ENCODE peak calls at places on chromosomes 1 and 21, in seven cellular contexts. Q is H9, L is A549, G is GM23338, A is IMR-90, I is mesenchymal stem cell, Z is H1. K is an unnamed sample.

GRCh38 chr1:42784946-42785693 is at the start of gene TMEM269:
- DNase-seq in A (no peak), Q (no peak), I (no peak), L (no peak), G (peak; percentile 56), Z (no peak), K (no peak)

GRCh38 chr1:173161510-173162221 is 45.5 kb downstream of the TNFSF4 start:
- DNase-seq in Q (no peak), L (no peak), A (peak; percentile 86), G (no peak), Z (no peak), I (peak; percentile 52), K (peak; percentile 1)

GRCh38 chr21:43767980-43768867 is 7.9 kb downstream of the CSTB start:
- DNase-seq in L (peak; percentile 89), A (peak; percentile 75), G (peak; percentile 56), I (peak; percentile 81), Z (peak; percentile 56), Q (peak; percentile 53), K (peak; percentile 97)

GRCh38 chr1:1357871-1358432 is 403 bp downstream of the MXRA8 start:
- DNase-seq in Q (no peak), L (no peak), Z (no peak), G (no peak), A (peak; percentile 20), I (peak; percentile 67), K (peak; percentile 90)

GRCh38 chr1:182635871-182636270 is 31.7 kb upstream of the RGS16 start:
- DNase-seq in L (no peak), Z (no peak), Q (no peak), I (no peak), A (no peak), G (no peak), K (no peak)

GRCh38 chr1:151513626-151514101 is 2.5 kb downstream of the CGN start:
- DNase-seq in Z (peak; percentile 59), L (no peak), Q (peak; percentile 46), I (no peak), A (peak; percentile 22), G (peak; percentile 62), K (no peak)

GRCh38 chr1:242133351-242133750 is 134.5 kb upstream of the MAP1LC3C start:
- DNase-seq in Z (no peak), L (no peak), G (no peak), A (no peak), I (no peak), Q (no peak), K (no peak)

GRCh38 chr1:245822997-245823396 is 668.2 kb downstream of the KIF26B start:
- DNase-seq in L (peak; percentile 55), Q (no peak), A (peak; percentile 95), G (no peak), Z (no peak), I (peak; percentile 82), K (peak; percentile 93)

GRCh38 chr1:209761021-209761635 is 5.3 kb downstream of the TRAF3IP3 start:
- DNase-seq in G (no peak), L (no peak), I (no peak), Q (no peak), Z (no peak), A (no peak), K (no peak)

GRCh38 chr1:236523704-236524141 is at the start of gene LGALS8:
- DNase-seq in Q (peak; percentile 67), I (peak; percentile 86), L (peak; percentile 82), Z (peak; percentile 71), G (peak; percentile 82), A (peak; percentile 80), K (peak; percentile 92)

GRCh38 chr1:40692429-40692905 is 963 bp downstream of the NFYC start:
- DNase-seq in L (no peak), I (peak; percentile 60), Z (no peak), G (peak; percentile 63), A (peak; percentile 25), Q (no peak), K (no peak)

GRCh38 chr1:51220548-51220947 is 15.5 kb upstream of the RNF11 start:
- DNase-seq in I (no peak), A (no peak), L (no peak), Q (no peak), Z (no peak), G (no peak), K (peak; percentile 72)

GRCh38 chr1:239184581-239185244 is 201.7 kb upstream of the CHRM3 start:
- DNase-seq in Q (no peak), Z (no peak), G (no peak), A (no peak), L (no peak), I (no peak), K (no peak)

GRCh38 chr1:192506741-192507155 is 68.8 kb upstream of the RGS1 start:
- DNase-seq in Z (no peak), G (peak; percentile 56), A (peak; percentile 43), Q (no peak), L (peak; percentile 34), I (peak; percentile 67), K (peak; percentile 80)

GRCh38 chr1:191851799-191852595 is 306.3 kb upstream of the RGS18 start:
- DNase-seq in G (no peak), Q (no peak), L (no peak), Z (no peak), A (peak; percentile 78), I (no peak), K (no peak)

GRCh38 chr1:99328171-99328570 is 63.9 kb downstream of the PLPPR4 start:
- DNase-seq in Z (no peak), G (peak; percentile 69), A (no peak), Q (peak; percentile 27), L (no peak), I (no peak), K (no peak)

GRCh38 chr1:114455102-114455785 is 55.8 kb downstream of the TRIM33 start:
- DNase-seq in I (no peak), A (peak; percentile 70), Q (no peak), G (no peak), L (no peak), Z (no peak), K (no peak)

GRCh38 chr1:79283451-79283850 is 276.9 kb upstream of the ADGRL4 start:
- DNase-seq in Q (no peak), Z (no peak), A (no peak), I (no peak), L (no peak), G (no peak), K (no peak)

GRCh38 chr1:224106568-224107281 is 7.2 kb upstream of the FBXO28 start:
- DNase-seq in Q (peak; percentile 67), A (peak; percentile 56), Z (peak; percentile 45), L (peak; percentile 77), I (peak; percentile 41), G (peak; percentile 73), K (peak; percentile 95)

DNA sequence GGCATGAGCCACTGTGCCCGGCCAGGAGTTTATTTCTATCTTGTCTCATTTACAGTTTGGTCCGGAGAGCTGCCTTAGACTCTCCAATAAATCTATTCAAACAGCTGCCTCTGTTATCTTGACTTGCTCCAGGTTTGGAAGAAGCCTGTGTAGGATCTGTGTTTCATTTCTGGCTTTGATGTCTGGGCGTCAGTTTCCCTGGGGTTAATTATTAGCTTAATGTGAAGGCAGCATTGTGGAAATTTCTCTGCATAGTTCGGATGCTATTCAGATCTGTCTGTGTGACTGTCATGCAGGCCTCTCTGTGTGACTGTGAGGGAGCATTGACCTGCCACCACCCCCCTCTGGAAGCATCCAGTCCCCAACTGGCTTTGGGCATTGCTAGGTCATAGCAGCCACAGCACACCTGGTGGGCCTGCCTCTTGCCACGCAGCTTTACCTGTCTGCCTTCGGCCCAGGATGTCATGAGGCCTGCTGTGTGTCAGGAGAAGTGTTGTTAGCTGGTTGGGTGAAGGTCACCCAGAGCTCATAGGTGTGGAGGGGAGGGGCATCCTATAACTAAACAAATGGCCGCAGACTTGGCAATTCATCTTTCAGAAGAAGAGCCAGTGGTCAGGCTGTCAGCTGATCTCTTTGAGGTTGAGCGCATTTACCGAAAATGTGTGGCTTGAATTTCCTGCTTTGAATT is 9.8 kb downstream of the IFNGR2 start:
- DNase-seq in L (no peak), Z (no peak), G (peak; percentile 22), I (peak; percentile 36), A (no peak), Q (peak; percentile 41), K (peak; percentile 51)
- H3K4me2 ChIP-seq in L (peak overlapping the region; percentile 38), Z (no peak overlapping the region), G (peak overlapping the region; percentile 35), I (peak overlapping the region; percentile 31), A (no peak overlapping the region), Q (no peak overlapping the region), K (no peak overlapping the region)

DNA sequence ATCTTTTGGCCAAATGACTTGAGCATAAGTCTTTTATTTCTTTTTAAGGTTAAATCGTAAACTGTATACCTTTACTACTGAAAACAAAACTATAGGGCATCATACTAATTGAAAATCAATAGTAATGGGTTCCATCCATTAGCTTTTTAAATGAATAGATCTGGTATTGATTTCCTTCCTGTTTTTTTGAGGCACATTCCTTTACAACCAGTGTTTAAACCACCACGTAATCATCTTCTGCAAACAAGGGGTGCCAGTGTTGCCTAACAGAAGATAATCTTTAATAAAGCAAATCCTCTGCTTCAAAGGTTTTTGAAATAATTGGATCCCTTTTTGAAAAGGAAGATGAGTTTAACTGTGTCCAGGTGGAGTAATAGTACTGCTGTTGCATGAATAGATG is 48.7 kb upstream of the ANGPTL1 start:
- DNase-seq in G (no peak), I (no peak), L (no peak), A (no peak), Z (no peak), Q (no peak), K (no peak)
- H3K27ac ChIP-seq in G (no peak overlapping the region), I (no peak overlapping the region), L (no peak overlapping the region), A (no peak overlapping the region), Z (no peak overlapping the region), Q (no peak overlapping the region), K (no peak overlapping the region)

GRCh38 chr1:75366595-75366994 is 232.4 kb downstream of the LHX8 start:
- DNase-seq in Q (no peak), L (no peak), A (no peak), G (no peak), Z (no peak), I (no peak), K (no peak)

DNA sequence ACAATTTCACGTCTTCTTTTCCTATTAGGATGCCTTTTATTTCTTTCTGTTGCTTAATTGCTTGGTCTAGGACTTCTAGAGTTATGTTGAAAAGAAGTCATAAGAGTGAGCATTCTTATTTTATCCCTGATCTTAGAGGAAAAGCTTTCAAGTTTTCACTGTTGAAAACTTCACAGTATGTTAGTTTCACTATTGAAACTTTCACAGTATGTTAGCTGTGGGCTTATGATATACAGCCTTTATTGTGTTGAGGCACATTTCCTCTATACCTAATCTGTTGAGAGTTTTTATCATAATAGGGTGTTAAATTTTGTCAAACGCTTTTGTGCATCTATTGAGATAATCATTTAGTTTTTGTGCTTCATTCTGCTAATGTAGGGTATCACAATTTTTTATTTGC is 227.1 kb downstream of the LHX8 start:
- DNase-seq in A (no peak), G (no peak), Q (no peak), I (no peak), L (no peak), Z (no peak), K (no peak)
- H3K4me2 ChIP-seq in A (no peak overlapping the region), G (no peak overlapping the region), Q (no peak overlapping the region), I (no peak overlapping the region), L (no peak overlapping the region), Z (no peak overlapping the region), K (no peak overlapping the region)

DNA sequence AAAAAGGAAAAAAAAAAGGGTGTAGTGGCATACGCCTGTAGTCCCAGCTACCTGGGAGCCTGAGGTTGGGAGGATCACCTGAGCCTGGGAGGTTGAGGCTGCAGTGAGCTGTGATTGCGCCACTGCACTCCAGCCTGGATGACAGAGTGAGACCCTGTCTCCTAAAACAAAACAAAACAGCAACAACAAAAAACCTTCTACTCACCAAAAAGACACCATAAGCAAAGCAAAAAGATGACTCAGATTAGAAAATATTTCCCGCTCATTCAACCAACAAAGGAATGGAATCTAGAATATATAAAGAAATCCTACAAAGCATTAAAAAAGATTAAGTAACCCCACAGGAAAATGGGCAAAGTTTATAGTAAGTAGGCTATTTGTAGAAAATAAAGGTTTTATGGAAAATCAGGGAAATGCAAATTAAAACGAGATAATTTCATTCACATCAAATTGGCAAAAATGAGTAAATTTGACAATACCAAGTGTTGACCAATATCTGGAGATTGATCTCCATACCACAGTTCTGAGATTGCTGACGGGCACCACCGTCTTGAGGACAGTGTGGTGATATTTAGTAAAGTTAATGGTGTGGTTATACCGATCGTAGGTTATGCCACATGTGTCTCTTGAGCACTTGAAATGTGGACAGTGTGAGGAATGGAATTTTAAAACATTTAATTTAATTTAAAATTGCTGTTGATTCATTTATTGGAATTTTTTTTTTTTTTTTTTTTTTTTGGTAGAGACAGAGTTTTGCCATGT is 54.0 kb downstream of the PIK3CD start:
- DNase-seq in L (no peak), Q (no peak), G (no peak), I (no peak), A (peak; percentile 64), Z (no peak), K (peak; percentile 91)
- H3K27ac ChIP-seq in L (no peak overlapping the region), Q (no peak overlapping the region), G (no peak overlapping the region), I (peak overlapping the region; percentile 70), A (no peak overlapping the region), Z (no peak overlapping the region), K (no peak overlapping the region)

K was measured in osteoblast.